ENCODE peak calls at places on chromosome 15, in four cellular contexts. K, V, O and C are unnamed samples.

GRCh38 chr15:92034227-92034626 is 180.7 kb downstream of the SLCO3A1 start:
- DNase-seq in V (no peak), K (no peak), O (no peak), C (no peak)

GRCh38 chr15:101088788-101089578 is 162.9 kb downstream of the CHSY1 start:
- DNase-seq in K (peak; percentile 66), V (peak; percentile 76), O (peak; percentile 75), C (no peak)

GRCh38 chr15:42712584-42712983 is 24.3 kb downstream of the CDAN1 start:
- DNase-seq in O (peak; percentile 2), V (no peak), K (no peak), C (no peak)

GRCh38 chr15:45399381-45400212 is 21.3 kb upstream of the GATM start:
- DNase-seq in V (no peak), K (peak; percentile 67), O (no peak), C (no peak)

GRCh38 chr15:77568960-77569646 is 63.6 kb downstream of the LINGO1 start:
- DNase-seq in V (no peak), K (no peak), O (no peak), C (peak; percentile 65)

GRCh38 chr15:50241684-50242450 is 23.7 kb downstream of the HDC start:
- DNase-seq in V (no peak), K (no peak), O (no peak), C (no peak)

GRCh38 chr15:38868326-38869114 is 303.9 kb upstream of the RASGRP1 start:
- DNase-seq in V (peak; percentile 64), K (peak; percentile 95), O (no peak), C (peak; percentile 87)

GRCh38 chr15:93523490-93523889 is 434.5 kb upstream of the RGMA start:
- DNase-seq in V (no peak), O (no peak), K (no peak), C (no peak)

GRCh38 chr15:79673416-79674123 is 223.2 kb downstream of the MTHFS start:
- DNase-seq in K (peak; percentile 36), O (no peak), V (no peak), C (no peak)

GRCh38 chr15:59371458-59372351 is 966 bp downstream of the MYO1E start:
- DNase-seq in K (no peak), O (peak; percentile 22), V (peak; percentile 59), C (no peak)
- TF ChIP-seq CTCF in K (no peak), O (no peak), V (no peak), C (no peak)

DNA sequence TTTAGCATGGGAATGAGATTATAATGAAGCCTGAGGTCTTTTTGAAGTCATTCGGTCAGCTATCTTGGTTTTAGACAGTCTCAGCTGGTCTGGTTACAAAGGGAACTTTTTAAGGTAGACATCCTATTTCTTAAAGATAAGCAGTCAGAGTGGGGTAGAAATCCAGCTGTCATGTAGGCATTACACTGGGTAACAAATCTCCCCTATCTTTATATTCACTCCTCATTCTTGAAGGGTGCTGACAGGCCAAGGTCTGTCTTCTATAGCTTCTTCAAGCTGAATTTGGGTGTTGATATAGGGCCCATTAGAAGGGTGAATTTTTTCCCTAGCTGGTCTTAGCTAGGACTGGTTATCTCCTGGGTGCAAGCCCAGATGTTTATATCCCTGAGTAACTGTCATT is 21.2 kb upstream of the NDN start:
- DNase-seq in O (no peak), V (no peak), K (no peak), C (no peak)
- H3K9me3 ChIP-seq in O (no peaks in the 10 kb centered on the region), V (peaks cover 1% of the 10 kb centered on the region), K (no peaks in the 10 kb centered on the region), C (no peaks in the 10 kb centered on the region)

DNA sequence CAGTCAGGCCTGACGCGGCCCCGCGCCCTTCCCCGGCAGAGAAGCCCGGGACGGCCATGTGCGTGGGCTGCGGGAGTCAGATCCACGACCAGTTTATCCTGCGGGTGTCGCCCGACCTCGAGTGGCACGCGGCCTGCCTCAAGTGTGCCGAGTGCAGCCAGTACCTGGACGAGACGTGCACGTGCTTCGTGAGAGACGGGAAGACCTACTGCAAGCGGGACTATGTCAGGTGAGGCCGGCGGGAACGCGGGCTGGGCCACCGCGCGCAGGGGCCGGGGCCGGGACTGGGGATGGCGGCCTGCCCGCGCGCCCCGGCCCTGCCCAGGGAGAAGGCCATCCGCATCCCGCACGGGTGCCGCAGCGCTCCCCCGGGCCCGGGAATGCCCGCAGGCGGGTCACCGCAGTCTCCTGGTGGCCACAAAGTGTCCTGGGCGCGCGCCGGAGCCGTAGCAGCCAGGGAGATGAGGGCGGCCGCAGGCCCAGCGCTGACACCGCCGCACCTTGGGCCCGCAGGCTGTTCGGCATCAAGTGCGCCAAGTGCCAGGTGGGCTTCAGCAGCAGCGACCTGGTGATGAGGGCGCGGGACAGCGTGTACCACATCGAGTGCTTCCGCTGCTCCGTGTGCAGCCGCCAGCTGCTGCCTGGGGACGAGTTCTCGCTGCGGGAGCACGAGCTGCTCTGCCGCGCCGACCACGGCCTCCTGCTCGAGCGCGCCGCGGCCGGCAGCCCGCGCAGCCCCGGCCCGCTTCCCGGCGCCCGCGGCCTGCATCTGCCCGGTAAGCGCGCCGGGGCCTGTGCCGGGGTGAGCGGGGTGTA is 1.4 kb downstream of the ISL2 start:
- DNase-seq in O (no peak), K (no peak), V (no peak), C (no peak)
- H3K4me3 ChIP-seq in O (peak overlapping the region; percentile 45), K (peak overlapping the region; percentile 75), V (peak overlapping the region; percentile 15), C (no peak overlapping the region)

DNA sequence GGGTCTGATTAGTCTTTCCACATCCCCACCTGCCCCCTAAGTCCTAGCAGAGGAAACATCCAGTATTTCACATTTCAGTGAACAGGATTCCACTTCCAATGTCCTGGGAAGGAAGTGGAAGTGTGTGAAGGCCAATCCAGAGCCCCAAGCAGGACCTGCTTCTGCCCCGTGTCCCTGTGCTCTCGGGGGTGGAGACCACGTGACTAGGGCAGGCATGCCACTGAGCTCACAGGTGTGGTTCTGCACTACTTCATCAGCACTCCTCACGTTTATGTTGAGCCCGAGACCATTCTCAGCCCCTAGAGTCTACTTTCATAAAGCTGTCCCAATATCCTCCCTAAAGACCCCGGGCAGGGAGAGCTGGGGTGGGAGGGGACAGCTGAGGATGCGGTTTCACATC is 84.3 kb downstream of the RAB11A start:
- DNase-seq in V (no peak), O (no peak), K (no peak), C (no peak)
- TF ChIP-seq CTCF in V (no peak), O (no peak), K (no peak), C (no peak)

GRCh38 chr15:73357999-73358665 is 10.6 kb downstream of the HCN4 start:
- DNase-seq in V (peak; percentile 69), K (no peak), O (no peak), C (no peak)
- H3K9me3 ChIP-seq in V (no peaks in the 10 kb centered on the region), K (no peaks in the 10 kb centered on the region), O (no peaks in the 10 kb centered on the region), C (no peaks in the 10 kb centered on the region)

DNA sequence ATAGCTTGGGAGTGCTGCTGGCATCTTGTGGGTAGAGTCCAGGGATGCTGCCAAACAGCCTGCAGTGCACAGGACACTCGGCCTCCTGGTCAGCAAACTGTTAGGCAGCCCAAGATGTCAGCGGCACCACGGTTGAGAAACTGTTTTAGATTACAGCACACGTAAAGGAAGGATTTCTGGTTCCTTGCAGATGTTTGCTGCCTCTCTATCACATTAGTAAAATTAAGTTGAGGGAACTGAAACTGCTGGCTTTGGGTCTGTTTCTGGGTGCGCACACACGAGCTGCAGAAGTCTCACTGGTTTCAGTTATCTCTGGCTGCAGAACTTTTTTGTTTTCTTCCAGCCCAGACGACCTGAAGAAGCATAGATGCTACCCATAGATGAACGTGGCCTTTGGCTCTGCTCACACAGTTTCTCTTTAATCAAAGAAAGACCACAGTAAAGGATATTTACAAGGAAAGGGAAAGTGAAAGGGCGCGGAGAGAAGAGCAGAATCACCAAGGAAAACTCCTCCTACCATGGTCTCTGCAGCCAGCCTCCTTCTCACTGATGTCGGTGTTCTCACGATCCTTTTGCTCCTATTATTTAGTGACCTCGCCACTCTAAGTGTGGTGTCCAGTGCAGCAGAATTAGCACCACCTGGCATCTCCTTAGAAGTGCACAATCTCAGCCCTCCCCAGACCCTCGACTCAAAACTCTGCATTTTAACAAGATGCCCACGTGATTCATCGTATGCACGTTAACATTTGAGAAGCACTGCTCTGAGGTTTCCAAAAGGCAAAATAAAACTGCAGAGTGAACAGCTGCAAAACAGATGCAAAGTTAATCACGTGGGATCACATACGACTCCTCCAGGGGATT is 50.6 kb upstream of the AKAP13 start:
- DNase-seq in O (peak; percentile 47), K (peak; percentile 44), V (peak; percentile 64), C (no peak)
- H3K4me3 ChIP-seq in O (peak overlapping the region; percentile 61), K (peak overlapping the region; percentile 44), V (peak overlapping the region; percentile 35), C (peak overlapping the region; percentile 44)

DNA sequence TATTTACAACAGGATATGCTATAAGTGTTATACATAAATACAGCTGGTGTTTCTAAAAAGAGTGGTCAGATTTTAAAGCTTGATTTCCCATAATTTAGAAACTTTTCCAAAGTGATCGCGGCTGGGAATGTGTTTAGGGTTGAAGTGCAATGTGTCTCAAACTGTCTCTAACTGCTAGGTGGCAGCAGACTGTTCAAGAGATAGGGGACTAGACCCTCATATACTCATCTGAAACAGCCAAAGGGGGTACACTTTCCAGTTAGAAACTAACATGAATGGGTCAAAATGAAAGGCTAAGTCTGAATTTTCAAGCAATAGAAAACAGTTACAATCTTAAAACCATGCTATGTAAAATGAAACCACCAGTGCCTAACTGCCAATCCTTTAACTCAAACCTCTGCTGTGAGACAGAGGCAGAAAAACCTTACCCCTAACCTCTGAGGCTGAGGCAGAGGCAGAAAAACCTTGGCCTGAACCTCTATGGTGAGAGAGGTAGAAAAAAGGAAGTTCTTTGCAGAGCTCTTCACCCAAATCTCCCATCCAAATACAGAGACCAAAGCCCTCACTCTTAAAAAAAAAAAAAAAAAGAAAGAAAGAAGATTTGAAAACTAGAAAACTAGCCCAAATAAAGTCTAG is 595.9 kb downstream of the NTRK3 start:
- DNase-seq in K (no peak), O (no peak), V (no peak), C (no peak)
- TF ChIP-seq CTCF in K (peak; percentile 14), O (no peak), V (no peak), C (no peak)

GRCh38 chr15:98324341-98324970 is 323.9 kb upstream of the IGF1R start:
- DNase-seq in K (no peak), V (no peak), O (no peak), C (no peak)
- H3K9me3 ChIP-seq in K (peaks cover 5% of the 10 kb centered on the region), V (no peaks in the 10 kb centered on the region), O (peaks cover 13% of the 10 kb centered on the region), C (peaks cover 9% of the 10 kb centered on the region)